ENCODE peak calls at places on chromosomes 13 and 19, in seven cellular contexts. One of them, this sample, is unnamed.

GRCh38 chr19:29625316-29625715 is 19.2 kb downstream of the POP4 start:
- DNase-seq in activated naive CD4-positive, alpha-beta T cell: no peak
- DNase-seq in activated effector memory CD4-positive, alpha-beta T cell treated with Interleukin-2 at 50 U/mL for 16 hours: no peak
- DNase-seq in psoas muscle: no peak
- DNase-seq in hypothalamus: no peak
- DNase-seq in thoracic aorta: no peak
- DNase-seq in aorta: no peak
- DNase-seq in this sample: no peak

GRCh38 chr19:41994521-41994971 is 516 bp upstream of the ATP1A3 start:
- DNase-seq in activated naive CD4-positive, alpha-beta T cell: no peak
- DNase-seq in aorta: no peak
- DNase-seq in activated effector memory CD4-positive, alpha-beta T cell treated with Interleukin-2 at 50 U/mL for 16 hours: no peak
- DNase-seq in psoas muscle: no peak
- DNase-seq in thoracic aorta: no peak
- DNase-seq in hypothalamus: no peak
- DNase-seq in this sample: no peak

GRCh38 chr19:51181913-51182419 is 39.9 kb downstream of the SIGLEC7 start:
- DNase-seq in activated effector memory CD4-positive, alpha-beta T cell treated with Interleukin-2 at 50 U/mL for 16 hours: no peak
- DNase-seq in activated naive CD4-positive, alpha-beta T cell: no peak
- DNase-seq in psoas muscle: no peak
- DNase-seq in hypothalamus: no peak
- DNase-seq in thoracic aorta: no peak
- DNase-seq in aorta: no peak
- DNase-seq in this sample: no peak

GRCh38 chr13:80006940-80007339 is 334.0 kb downstream of the SPRY2 start:
- DNase-seq in activated effector memory CD4-positive, alpha-beta T cell treated with Interleukin-2 at 50 U/mL for 16 hours: no peak
- DNase-seq in activated naive CD4-positive, alpha-beta T cell: no peak
- DNase-seq in psoas muscle: no peak
- DNase-seq in thoracic aorta: no peak
- DNase-seq in hypothalamus: no peak
- DNase-seq in aorta: no peak
- DNase-seq in this sample: no peak

GRCh38 chr19:11373166-11373884 is 1.1 kb upstream of the SWSAP1 start:
- DNase-seq in activated naive CD4-positive, alpha-beta T cell: no peak
- DNase-seq in activated effector memory CD4-positive, alpha-beta T cell treated with Interleukin-2 at 50 U/mL for 16 hours: no peak
- DNase-seq in psoas muscle: no peak
- DNase-seq in aorta: no peak
- DNase-seq in thoracic aorta: no peak
- DNase-seq in hypothalamus: peak; percentile 20
- DNase-seq in this sample: no peak

GRCh38 chr13:111508164-111508870 is 187.9 kb downstream of the TEX29 start:
- DNase-seq in activated naive CD4-positive, alpha-beta T cell: no peak
- DNase-seq in hypothalamus: no peak
- DNase-seq in psoas muscle: no peak
- DNase-seq in aorta: no peak
- DNase-seq in thoracic aorta: no peak
- DNase-seq in activated effector memory CD4-positive, alpha-beta T cell treated with Interleukin-2 at 50 U/mL for 16 hours: no peak
- DNase-seq in this sample: no peak

GRCh38 chr19:46659151-46660007 is 1.6 kb downstream of the DACT3 start:
- DNase-seq in activated naive CD4-positive, alpha-beta T cell: no peak
- DNase-seq in psoas muscle: no peak
- DNase-seq in aorta: peak; percentile 88
- DNase-seq in activated effector memory CD4-positive, alpha-beta T cell treated with Interleukin-2 at 50 U/mL for 16 hours: no peak
- DNase-seq in hypothalamus: peak; percentile 67
- DNase-seq in thoracic aorta: no peak
- DNase-seq in this sample: no peak

GRCh38 chr19:8036438-8037099 is 16.0 kb upstream of the CCL25 start:
- DNase-seq in thoracic aorta: no peak
- DNase-seq in activated effector memory CD4-positive, alpha-beta T cell treated with Interleukin-2 at 50 U/mL for 16 hours: no peak
- DNase-seq in hypothalamus: no peak
- DNase-seq in psoas muscle: no peak
- DNase-seq in aorta: no peak
- DNase-seq in activated naive CD4-positive, alpha-beta T cell: no peak
- DNase-seq in this sample: no peak

GRCh38 chr13:30396434-30397075 is 25.7 kb upstream of the UBE2L5 start:
- DNase-seq in aorta: no peak
- DNase-seq in activated naive CD4-positive, alpha-beta T cell: no peak
- DNase-seq in thoracic aorta: no peak
- DNase-seq in activated effector memory CD4-positive, alpha-beta T cell treated with Interleukin-2 at 50 U/mL for 16 hours: no peak
- DNase-seq in hypothalamus: no peak
- DNase-seq in psoas muscle: no peak
- DNase-seq in this sample: no peak

GRCh38 chr19:32674153-32674958 is 624 bp downstream of the ANKRD27 start:
- DNase-seq in psoas muscle: no peak
- DNase-seq in hypothalamus: no peak
- DNase-seq in thoracic aorta: no peak
- DNase-seq in activated naive CD4-positive, alpha-beta T cell: no peak
- DNase-seq in aorta: no peak
- DNase-seq in activated effector memory CD4-positive, alpha-beta T cell treated with Interleukin-2 at 50 U/mL for 16 hours: no peak
- DNase-seq in this sample: peak; percentile 31

GRCh38 chr13:82747948-82748347 is 1134.3 kb downstream of the SLITRK1 start:
- DNase-seq in aorta: no peak
- DNase-seq in thoracic aorta: no peak
- DNase-seq in activated effector memory CD4-positive, alpha-beta T cell treated with Interleukin-2 at 50 U/mL for 16 hours: no peak
- DNase-seq in psoas muscle: no peak
- DNase-seq in hypothalamus: no peak
- DNase-seq in activated naive CD4-positive, alpha-beta T cell: no peak
- DNase-seq in this sample: no peak

GRCh38 chr13:59771272-59771671 is 392.5 kb downstream of the DIAPH3 start:
- DNase-seq in thoracic aorta: no peak
- DNase-seq in psoas muscle: no peak
- DNase-seq in activated naive CD4-positive, alpha-beta T cell: no peak
- DNase-seq in activated effector memory CD4-positive, alpha-beta T cell treated with Interleukin-2 at 50 U/mL for 16 hours: no peak
- DNase-seq in aorta: no peak
- DNase-seq in hypothalamus: no peak
- DNase-seq in this sample: no peak

GRCh38 chr19:18408053-18408476 is 10.6 kb upstream of the LRRC25 start:
- DNase-seq in activated naive CD4-positive, alpha-beta T cell: no peak
- DNase-seq in hypothalamus: no peak
- DNase-seq in thoracic aorta: no peak
- DNase-seq in activated effector memory CD4-positive, alpha-beta T cell treated with Interleukin-2 at 50 U/mL for 16 hours: no peak
- DNase-seq in psoas muscle: no peak
- DNase-seq in aorta: no peak
- DNase-seq in this sample: no peak

GRCh38 chr19:1082165-1082927 is 12.8 kb downstream of the POLR2E start:
- DNase-seq in psoas muscle: no peak
- DNase-seq in thoracic aorta: no peak
- DNase-seq in activated naive CD4-positive, alpha-beta T cell: peak; percentile 79
- DNase-seq in aorta: peak; percentile 84
- DNase-seq in activated effector memory CD4-positive, alpha-beta T cell treated with Interleukin-2 at 50 U/mL for 16 hours: peak; percentile 76
- DNase-seq in hypothalamus: no peak
- DNase-seq in this sample: no peak

GRCh38 chr13:99987180-99988047 is 5.8 kb downstream of the ZIC2 start:
- DNase-seq in thoracic aorta: no peak
- DNase-seq in aorta: peak; percentile 66
- DNase-seq in activated effector memory CD4-positive, alpha-beta T cell treated with Interleukin-2 at 50 U/mL for 16 hours: no peak
- DNase-seq in hypothalamus: no peak
- DNase-seq in psoas muscle: no peak
- DNase-seq in activated naive CD4-positive, alpha-beta T cell: no peak
- DNase-seq in this sample: no peak

GRCh38 chr19:2774953-2775555 is 8.0 kb downstream of the SGTA start:
- DNase-seq in aorta: no peak
- DNase-seq in psoas muscle: no peak
- DNase-seq in activated effector memory CD4-positive, alpha-beta T cell treated with Interleukin-2 at 50 U/mL for 16 hours: no peak
- DNase-seq in activated naive CD4-positive, alpha-beta T cell: no peak
- DNase-seq in hypothalamus: no peak
- DNase-seq in thoracic aorta: no peak
- DNase-seq in this sample: no peak

GRCh38 chr13:101512650-101513049 is 60.2 kb downstream of the ITGBL1 start:
- DNase-seq in activated effector memory CD4-positive, alpha-beta T cell treated with Interleukin-2 at 50 U/mL for 16 hours: no peak
- DNase-seq in aorta: no peak
- DNase-seq in hypothalamus: no peak
- DNase-seq in activated naive CD4-positive, alpha-beta T cell: no peak
- DNase-seq in thoracic aorta: no peak
- DNase-seq in psoas muscle: no peak
- DNase-seq in this sample: no peak

GRCh38 chr13:70630247-70630646 is 522.0 kb upstream of the KLHL1 start:
- DNase-seq in psoas muscle: no peak
- DNase-seq in hypothalamus: no peak
- DNase-seq in thoracic aorta: no peak
- DNase-seq in activated naive CD4-positive, alpha-beta T cell: no peak
- DNase-seq in aorta: no peak
- DNase-seq in activated effector memory CD4-positive, alpha-beta T cell treated with Interleukin-2 at 50 U/mL for 16 hours: no peak
- DNase-seq in this sample: no peak

GRCh38 chr19:13451596-13451995 is 54.7 kb downstream of the CACNA1A start:
- DNase-seq in activated effector memory CD4-positive, alpha-beta T cell treated with Interleukin-2 at 50 U/mL for 16 hours: no peak
- DNase-seq in aorta: no peak
- DNase-seq in psoas muscle: no peak
- DNase-seq in thoracic aorta: no peak
- DNase-seq in activated naive CD4-positive, alpha-beta T cell: no peak
- DNase-seq in hypothalamus: no peak
- DNase-seq in this sample: no peak

GRCh38 chr13:71303144-71303543 is 563.9 kb downstream of the DACH1 start:
- DNase-seq in thoracic aorta: no peak
- DNase-seq in activated naive CD4-positive, alpha-beta T cell: no peak
- DNase-seq in psoas muscle: no peak
- DNase-seq in hypothalamus: no peak
- DNase-seq in activated effector memory CD4-positive, alpha-beta T cell treated with Interleukin-2 at 50 U/mL for 16 hours: no peak
- DNase-seq in aorta: no peak
- DNase-seq in this sample: no peak

GRCh38 chr19:51366050-51366998 is at the start of gene ETFB:
- DNase-seq in activated effector memory CD4-positive, alpha-beta T cell treated with Interleukin-2 at 50 U/mL for 16 hours: peak; percentile 85
- DNase-seq in hypothalamus: peak; percentile 90
- DNase-seq in aorta: peak; percentile 98
- DNase-seq in psoas muscle: peak; percentile 98
- DNase-seq in thoracic aorta: peak; percentile 99
- DNase-seq in activated naive CD4-positive, alpha-beta T cell: peak; percentile 75
- DNase-seq in this sample: peak; percentile 100

GRCh38 chr19:31450696-31451095 is 101.5 kb upstream of the TSHZ3 start:
- DNase-seq in activated effector memory CD4-positive, alpha-beta T cell treated with Interleukin-2 at 50 U/mL for 16 hours: no peak
- DNase-seq in activated naive CD4-positive, alpha-beta T cell: no peak
- DNase-seq in thoracic aorta: no peak
- DNase-seq in hypothalamus: no peak
- DNase-seq in psoas muscle: no peak
- DNase-seq in aorta: no peak
- DNase-seq in this sample: no peak

GRCh38 chr13:113584870-113585671 is 518 bp downstream of the TFDP1 start:
- DNase-seq in thoracic aorta: no peak
- DNase-seq in hypothalamus: no peak
- DNase-seq in aorta: peak; percentile 77
- DNase-seq in activated effector memory CD4-positive, alpha-beta T cell treated with Interleukin-2 at 50 U/mL for 16 hours: no peak
- DNase-seq in psoas muscle: no peak
- DNase-seq in activated naive CD4-positive, alpha-beta T cell: no peak
- DNase-seq in this sample: no peak

GRCh38 chr13:73898276-73898675 is 235.9 kb downstream of the KLF12 start:
- DNase-seq in aorta: no peak
- DNase-seq in activated effector memory CD4-positive, alpha-beta T cell treated with Interleukin-2 at 50 U/mL for 16 hours: no peak
- DNase-seq in activated naive CD4-positive, alpha-beta T cell: no peak
- DNase-seq in hypothalamus: no peak
- DNase-seq in psoas muscle: no peak
- DNase-seq in thoracic aorta: no peak
- DNase-seq in this sample: no peak

GRCh38 chr19:45630463-45630862 is 8.7 kb downstream of the EML2 start:
- DNase-seq in aorta: no peak
- DNase-seq in activated effector memory CD4-positive, alpha-beta T cell treated with Interleukin-2 at 50 U/mL for 16 hours: no peak
- DNase-seq in thoracic aorta: no peak
- DNase-seq in hypothalamus: no peak
- DNase-seq in activated naive CD4-positive, alpha-beta T cell: no peak
- DNase-seq in psoas muscle: no peak
- DNase-seq in this sample: no peak

GRCh38 chr19:13018037-13018914 is 23.0 kb downstream of the NFIX start:
- DNase-seq in thoracic aorta: no peak
- DNase-seq in hypothalamus: no peak
- DNase-seq in activated naive CD4-positive, alpha-beta T cell: no peak
- DNase-seq in aorta: no peak
- DNase-seq in activated effector memory CD4-positive, alpha-beta T cell treated with Interleukin-2 at 50 U/mL for 16 hours: no peak
- DNase-seq in psoas muscle: peak; percentile 78
- DNase-seq in this sample: no peak

GRCh38 chr19:33292595-33293254 is 9.6 kb downstream of the CEBPA start:
- DNase-seq in thoracic aorta: no peak
- DNase-seq in activated effector memory CD4-positive, alpha-beta T cell treated with Interleukin-2 at 50 U/mL for 16 hours: no peak
- DNase-seq in aorta: peak; percentile 71
- DNase-seq in activated naive CD4-positive, alpha-beta T cell: no peak
- DNase-seq in hypothalamus: no peak
- DNase-seq in psoas muscle: no peak
- DNase-seq in this sample: peak; percentile 34

GRCh38 chr13:42847891-42848663 is 66.7 kb downstream of the FAM216B start:
- DNase-seq in aorta: no peak
- DNase-seq in psoas muscle: no peak
- DNase-seq in activated effector memory CD4-positive, alpha-beta T cell treated with Interleukin-2 at 50 U/mL for 16 hours: no peak
- DNase-seq in thoracic aorta: no peak
- DNase-seq in activated naive CD4-positive, alpha-beta T cell: no peak
- DNase-seq in hypothalamus: no peak
- DNase-seq in this sample: no peak

GRCh38 chr13:99009987-99010551 is 32.2 kb upstream of the DOCK9 start:
- DNase-seq in activated effector memory CD4-positive, alpha-beta T cell treated with Interleukin-2 at 50 U/mL for 16 hours: no peak
- DNase-seq in hypothalamus: no peak
- DNase-seq in thoracic aorta: no peak
- DNase-seq in activated naive CD4-positive, alpha-beta T cell: no peak
- DNase-seq in aorta: no peak
- DNase-seq in psoas muscle: no peak
- DNase-seq in this sample: no peak

GRCh38 chr13:107743983-107744382 is 471.4 kb downstream of the LIG4 start:
- DNase-seq in hypothalamus: no peak
- DNase-seq in thoracic aorta: no peak
- DNase-seq in aorta: no peak
- DNase-seq in psoas muscle: no peak
- DNase-seq in activated naive CD4-positive, alpha-beta T cell: no peak
- DNase-seq in activated effector memory CD4-positive, alpha-beta T cell treated with Interleukin-2 at 50 U/mL for 16 hours: no peak
- DNase-seq in this sample: no peak

GRCh38 chr13:48233886-48234488 is 981 bp downstream of the ITM2B start:
- DNase-seq in thoracic aorta: no peak
- DNase-seq in psoas muscle: no peak
- DNase-seq in activated naive CD4-positive, alpha-beta T cell: no peak
- DNase-seq in aorta: no peak
- DNase-seq in activated effector memory CD4-positive, alpha-beta T cell treated with Interleukin-2 at 50 U/mL for 16 hours: no peak
- DNase-seq in hypothalamus: no peak
- DNase-seq in this sample: no peak

GRCh38 chr13:99857738-99858137 is 113.8 kb downstream of the ZIC5 start:
- DNase-seq in aorta: no peak
- DNase-seq in psoas muscle: no peak
- DNase-seq in activated naive CD4-positive, alpha-beta T cell: no peak
- DNase-seq in activated effector memory CD4-positive, alpha-beta T cell treated with Interleukin-2 at 50 U/mL for 16 hours: no peak
- DNase-seq in thoracic aorta: no peak
- DNase-seq in hypothalamus: no peak
- DNase-seq in this sample: no peak

GRCh38 chr19:29665826-29666633 is 769 bp downstream of the PLEKHF1 start:
- DNase-seq in activated naive CD4-positive, alpha-beta T cell: no peak
- DNase-seq in activated effector memory CD4-positive, alpha-beta T cell treated with Interleukin-2 at 50 U/mL for 16 hours: no peak
- DNase-seq in hypothalamus: no peak
- DNase-seq in psoas muscle: peak; percentile 79
- DNase-seq in aorta: peak; percentile 89
- DNase-seq in thoracic aorta: no peak
- DNase-seq in this sample: peak; percentile 56

GRCh38 chr19:1087813-1088418 is 7.3 kb downstream of the POLR2E start:
- DNase-seq in hypothalamus: no peak
- DNase-seq in psoas muscle: no peak
- DNase-seq in activated naive CD4-positive, alpha-beta T cell: peak; percentile 31
- DNase-seq in aorta: no peak
- DNase-seq in activated effector memory CD4-positive, alpha-beta T cell treated with Interleukin-2 at 50 U/mL for 16 hours: peak; percentile 34
- DNase-seq in thoracic aorta: no peak
- DNase-seq in this sample: peak; percentile 50

GRCh38 chr13:75489502-75490263 is 7.7 kb upstream of the TBC1D4 start:
- DNase-seq in hypothalamus: no peak
- DNase-seq in aorta: no peak
- DNase-seq in activated naive CD4-positive, alpha-beta T cell: no peak
- DNase-seq in psoas muscle: no peak
- DNase-seq in thoracic aorta: no peak
- DNase-seq in activated effector memory CD4-positive, alpha-beta T cell treated with Interleukin-2 at 50 U/mL for 16 hours: no peak
- DNase-seq in this sample: no peak

GRCh38 chr13:65744761-65745160 is 1485.4 kb downstream of the PCDH9 start:
- DNase-seq in activated effector memory CD4-positive, alpha-beta T cell treated with Interleukin-2 at 50 U/mL for 16 hours: no peak
- DNase-seq in thoracic aorta: no peak
- DNase-seq in psoas muscle: no peak
- DNase-seq in aorta: no peak
- DNase-seq in hypothalamus: no peak
- DNase-seq in activated naive CD4-positive, alpha-beta T cell: no peak
- DNase-seq in this sample: no peak

GRCh38 chr13:87094646-87095045 is 576.5 kb upstream of the SLITRK5 start:
- DNase-seq in psoas muscle: no peak
- DNase-seq in activated naive CD4-positive, alpha-beta T cell: no peak
- DNase-seq in aorta: no peak
- DNase-seq in thoracic aorta: no peak
- DNase-seq in activated effector memory CD4-positive, alpha-beta T cell treated with Interleukin-2 at 50 U/mL for 16 hours: no peak
- DNase-seq in hypothalamus: no peak
- DNase-seq in this sample: no peak

This sample was measured in gastrocnemius medialis.